ENCODE peak calls at places on chromosomes 11 and 22, in seven cellular contexts. M is PC-9, J is hepatocyte, W is OCI-LY7, N is MM.1S, I is HCT116, Y is PC-3. V is an unnamed sample.
A peak's percentile ranks its signal among the peaks of the same experiment; 100 is the strongest.

GRCh38 chr22:27405672-27406388 is 395.7 kb downstream of the MN1 start:
- DNase-seq in M (no peak), J (peak; percentile 75), W (peak; percentile 46), N (peak; percentile 11), I (peak; percentile 18), Y (peak; percentile 68), V (peak; percentile 74)

GRCh38 chr11:20015529-20016427 is 144.5 kb downstream of the DBX1 start:
- DNase-seq in M (no peak), J (no peak), W (no peak), N (no peak), I (no peak), Y (no peak), V (no peak)

GRCh38 chr11:66371627-66372415 is at the start of gene SLC29A2:
- DNase-seq in M (peak; percentile 93), J (peak; percentile 95), W (peak; percentile 95), N (no peak), I (peak; percentile 82), Y (peak; percentile 96), V (peak; percentile 35)

GRCh38 chr22:28620244-28620922 is 59.3 kb downstream of the TTC28 start:
- DNase-seq in M (no peak), J (no peak), W (no peak), N (no peak), I (no peak), Y (no peak), V (no peak)

GRCh38 chr11:44825058-44825795 is 98.5 kb downstream of the TSPAN18 start:
- DNase-seq in M (no peak), J (no peak), W (no peak), N (no peak), I (no peak), Y (no peak), V (no peak)

GRCh38 chr22:49329636-49330035 is 498.0 kb downstream of the BRD1 start:
- DNase-seq in M (no peak), J (no peak), W (no peak), N (no peak), I (no peak), Y (no peak), V (no peak)

GRCh38 chr22:30992565-30992964 is 23.5 kb downstream of the TUG1 start:
- DNase-seq in M (no peak), J (no peak), W (no peak), N (no peak), I (no peak), Y (no peak), V (no peak)

GRCh38 chr22:46963672-46964545 is 201.5 kb downstream of the TBC1D22A start:
- DNase-seq in M (no peak), J (no peak), W (no peak), N (no peak), I (no peak), Y (no peak), V (no peak)

GRCh38 chr22:31148516-31148915 is 8.2 kb upstream of the PLA2G3 start:
- DNase-seq in M (no peak), J (no peak), W (no peak), N (no peak), I (no peak), Y (no peak), V (peak; percentile 11)

GRCh38 chr22:34765115-34765514 is 300.8 kb upstream of the ISX start:
- DNase-seq in M (no peak), J (no peak), W (no peak), N (no peak), I (no peak), Y (no peak), V (no peak)

GRCh38 chr22:33726294-33726711 is 194.0 kb downstream of the LARGE1 start:
- DNase-seq in M (peak; percentile 31), J (peak; percentile 13), W (no peak), N (no peak), I (no peak), Y (peak; percentile 26), V (peak; percentile 75)

GRCh38 chr11:69620663-69621290 is 20.2 kb upstream of the CCND1 start:
- DNase-seq in M (no peak), J (no peak), W (no peak), N (no peak), I (no peak), Y (no peak), V (no peak)

GRCh38 chr11:35553831-35554230 is 28.4 kb upstream of the PAMR1 start:
- DNase-seq in M (peak; percentile 72), J (no peak), W (no peak), N (no peak), I (no peak), Y (peak; percentile 68), V (peak; percentile 84)

GRCh38 chr11:72189448-72190250 is 2.3 kb upstream of the FOLR1 start:
- DNase-seq in M (no peak), J (peak; percentile 46), W (no peak), N (no peak), I (no peak), Y (no peak), V (no peak)

GRCh38 chr11:104892723-104893511 is 5.3 kb downstream of the CASP12 start:
- DNase-seq in M (no peak), J (no peak), W (no peak), N (no peak), I (no peak), Y (peak; percentile 37), V (no peak)

GRCh38 chr11:10387209-10388083 is 67.6 kb upstream of the AMPD3 start:
- DNase-seq in M (peak; percentile 49), J (peak; percentile 54), W (no peak), N (no peak), I (no peak), Y (peak; percentile 53), V (peak; percentile 89)

GRCh38 chr22:38262051-38262795 is 10.6 kb downstream of the TMEM184B start:
- DNase-seq in M (peak; percentile 54), J (no peak), W (peak; percentile 64), N (peak; percentile 63), I (no peak), Y (peak; percentile 42), V (peak; percentile 57)

GRCh38 chr11:62547691-62548281 is 1.2 kb upstream of the AHNAK start:
- DNase-seq in M (no peak), J (peak; percentile 53), W (no peak), N (no peak), I (no peak), Y (peak; percentile 76), V (peak; percentile 41)

GRCh38 chr11:29656557-29656956 is 360.3 kb downstream of the KCNA4 start:
- DNase-seq in M (no peak), J (no peak), W (no peak), N (no peak), I (no peak), Y (no peak), V (no peak)

GRCh38 chr22:24455751-24456426 is 28.5 kb downstream of the ADORA2A start:
- DNase-seq in M (no peak), J (no peak), W (no peak), N (no peak), I (no peak), Y (no peak), V (no peak)

GRCh38 chr11:120801801-120802689 is 221.9 kb upstream of the TBCEL start:
- DNase-seq in M (peak; percentile 51), J (peak; percentile 85), W (peak; percentile 72), N (peak; percentile 62), I (peak; percentile 32), Y (peak; percentile 76), V (peak; percentile 68)

GRCh38 chr11:560305-561147 is at the start of the genes LMNTD2 and RASSF7:
- DNase-seq in M (peak; percentile 61), J (peak; percentile 98), W (peak; percentile 97), N (peak; percentile 94), I (peak; percentile 76), Y (peak; percentile 89), V (peak; percentile 89)

GRCh38 chr11:75969626-75970308 is 154.8 kb downstream of the UVRAG start:
- DNase-seq in M (no peak), J (no peak), W (no peak), N (no peak), I (no peak), Y (peak; percentile 94), V (peak; percentile 98)

GRCh38 chr11:70812472-70812871 is 414.1 kb downstream of the CTTN start:
- DNase-seq in M (no peak), J (no peak), W (no peak), N (no peak), I (no peak), Y (no peak), V (no peak)

GRCh38 chr11:102620858-102621561 is 4.1 kb downstream of the MMP20 start:
- DNase-seq in M (no peak), J (no peak), W (peak; percentile 12), N (no peak), I (no peak), Y (peak; percentile 49), V (peak; percentile 24)

DNA sequence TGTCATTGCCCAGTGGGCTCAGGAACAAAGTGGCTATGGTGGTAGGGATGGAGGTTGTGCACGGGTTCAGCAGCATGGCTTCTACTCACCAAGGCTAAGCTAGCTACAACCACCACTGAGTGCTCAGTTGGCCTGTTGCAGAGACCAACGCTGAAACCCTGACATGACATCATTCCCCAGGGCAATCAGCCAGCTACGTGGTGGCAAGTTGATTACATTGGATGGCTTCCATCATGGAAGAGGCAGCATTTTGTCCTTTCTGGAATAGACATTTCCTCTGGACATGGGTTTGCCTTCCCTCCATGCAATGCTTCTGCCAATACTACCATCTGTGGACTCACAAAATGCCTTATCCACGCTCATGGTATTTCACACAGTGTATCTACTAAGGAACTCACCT is 634.3 kb downstream of the OPCML start:
- DNase-seq in M (no peak), J (no peak), W (no peak), N (no peak), I (no peak), Y (no peak), V (no peak)
- H3K9me2 ChIP-seq in M (no peaks in the 10 kb centered on the region), J (no peaks in the 10 kb centered on the region), W (no peaks in the 10 kb centered on the region), N (no peaks in the 10 kb centered on the region), I (no peaks in the 10 kb centered on the region), Y (no peaks in the 10 kb centered on the region), V (no peaks in the 10 kb centered on the region)

GRCh38 chr11:3026803-3027202 is 30.4 kb downstream of the CARS1 start:
- DNase-seq in M (no peak), J (no peak), W (no peak), N (no peak), I (no peak), Y (no peak), V (no peak)
- H3K4me2 ChIP-seq in M (no peak overlapping the region), J (no peak overlapping the region), W (no peak overlapping the region), N (no peak overlapping the region), I (no peak overlapping the region), Y (no peak overlapping the region), V (no peak overlapping the region)

GRCh38 chr11:31361743-31362142 is 7.8 kb downstream of the DCDC1 start:
- DNase-seq in M (no peak), J (no peak), W (no peak), N (no peak), I (no peak), Y (no peak), V (no peak)
- H3K9me2 ChIP-seq in M (no peaks in the 10 kb centered on the region), J (no peaks in the 10 kb centered on the region), W (peaks cover 4% of the 10 kb centered on the region), N (no peaks in the 10 kb centered on the region), I (no peaks in the 10 kb centered on the region), Y (no peaks in the 10 kb centered on the region), V (no peaks in the 10 kb centered on the region)

GRCh38 chr22:42970029-42970428 is 44.9 kb downstream of the PACSIN2 start:
- DNase-seq in M (peak; percentile 80), J (no peak), W (no peak), N (no peak), I (no peak), Y (peak; percentile 69), V (peak; percentile 19)

GRCh38 chr22:42967005-42967404 is 47.9 kb downstream of the PACSIN2 start:
- DNase-seq in M (no peak), J (no peak), W (no peak), N (no peak), I (no peak), Y (no peak), V (no peak)

GRCh38 chr22:42969348-42969975 is 45.5 kb downstream of the PACSIN2 start:
- DNase-seq in M (no peak), J (no peak), W (no peak), N (no peak), I (no peak), Y (peak; percentile 30), V (peak; percentile 96)

GRCh38 chr22:42966389-42966998 is 48.5 kb downstream of the PACSIN2 start:
- DNase-seq in M (no peak), J (no peak), W (no peak), N (no peak), I (no peak), Y (no peak), V (peak; percentile 55)

GRCh38 chr22:42967933-42968332 is 47.0 kb downstream of the PACSIN2 start:
- DNase-seq in M (no peak), J (no peak), W (no peak), N (no peak), I (no peak), Y (no peak), V (peak; percentile 79)
- H3K4me2 ChIP-seq in M (no peak overlapping the region), J (no peak overlapping the region), W (no peak overlapping the region), N (no peak overlapping the region), I (no peak overlapping the region), Y (no peak overlapping the region), V (peak overlapping the region; percentile 15)